ENCODE peak calls at places on chromosomes 13 and 19, in ten cellular contexts. One of them, this sample, is unnamed.

GRCh38 chr19:2824129-2824528 is 4.5 kb downstream of the ZNF554 start:
- DNase-seq in cardiac muscle cell: no peak
- DNase-seq in NCI-H2081: no peak
- DNase-seq in left colon: no peak
- DNase-seq in HCT116: no peak
- DNase-seq in G401: no peak
- DNase-seq in activated naive CD8-positive, alpha-beta T cell treated with anti-CD3 and anti-CD28 coated beads for 36 hours: no peak
- DNase-seq in heart right ventricle: no peak
- DNase-seq in A549: no peak
- DNase-seq in stimulated activated CD8-positive, alpha-beta memory T cell treated with anti-CD3 and anti-CD28 coated beads, Interleukin-7, amount 100 ng/mL, for 24 hours: no peak
- DNase-seq in this sample: no peak

GRCh38 chr19:3669134-3669436 is 31.2 kb downstream of the PIP5K1C start:
- DNase-seq in cardiac muscle cell: no peak
- DNase-seq in NCI-H2081: no peak
- DNase-seq in left colon: no peak
- DNase-seq in HCT116: no peak
- DNase-seq in G401: peak; percentile 28
- DNase-seq in activated naive CD8-positive, alpha-beta T cell treated with anti-CD3 and anti-CD28 coated beads for 36 hours: no peak
- DNase-seq in heart right ventricle: no peak
- DNase-seq in A549: no peak
- DNase-seq in stimulated activated CD8-positive, alpha-beta memory T cell treated with anti-CD3 and anti-CD28 coated beads, Interleukin-7, amount 100 ng/mL, for 24 hours: no peak
- DNase-seq in this sample: no peak

GRCh38 chr19:49690656-49691242 is at the start of gene CPT1C:
- DNase-seq in cardiac muscle cell: peak; percentile 83
- DNase-seq in NCI-H2081: peak; percentile 92
- DNase-seq in left colon: peak; percentile 76
- DNase-seq in HCT116: no peak
- DNase-seq in G401: peak; percentile 98
- DNase-seq in activated naive CD8-positive, alpha-beta T cell treated with anti-CD3 and anti-CD28 coated beads for 36 hours: peak; percentile 60
- DNase-seq in heart right ventricle: peak; percentile 87
- DNase-seq in A549: no peak
- DNase-seq in stimulated activated CD8-positive, alpha-beta memory T cell treated with anti-CD3 and anti-CD28 coated beads, Interleukin-7, amount 100 ng/mL, for 24 hours: peak; percentile 30
- DNase-seq in this sample: peak; percentile 51

GRCh38 chr19:4064551-4065260 is 2.0 kb downstream of the ZBTB7A start:
- DNase-seq in cardiac muscle cell: peak; percentile 43
- DNase-seq in NCI-H2081: peak; percentile 33
- DNase-seq in left colon: peak; percentile 74
- DNase-seq in HCT116: no peak
- DNase-seq in G401: no peak
- DNase-seq in activated naive CD8-positive, alpha-beta T cell treated with anti-CD3 and anti-CD28 coated beads for 36 hours: peak; percentile 54
- DNase-seq in heart right ventricle: peak; percentile 70
- DNase-seq in A549: no peak
- DNase-seq in stimulated activated CD8-positive, alpha-beta memory T cell treated with anti-CD3 and anti-CD28 coated beads, Interleukin-7, amount 100 ng/mL, for 24 hours: no peak
- DNase-seq in this sample: peak; percentile 41

GRCh38 chr13:101289764-101290163 is 126.5 kb downstream of the NALCN start:
- DNase-seq in cardiac muscle cell: peak; percentile 26
- DNase-seq in NCI-H2081: peak; percentile 75
- DNase-seq in left colon: no peak
- DNase-seq in HCT116: no peak
- DNase-seq in G401: no peak
- DNase-seq in activated naive CD8-positive, alpha-beta T cell treated with anti-CD3 and anti-CD28 coated beads for 36 hours: no peak
- DNase-seq in heart right ventricle: no peak
- DNase-seq in A549: no peak
- DNase-seq in stimulated activated CD8-positive, alpha-beta memory T cell treated with anti-CD3 and anti-CD28 coated beads, Interleukin-7, amount 100 ng/mL, for 24 hours: no peak
- DNase-seq in this sample: no peak

GRCh38 chr19:18519962-18520847 is 1.7 kb downstream of the ELL start:
- DNase-seq in cardiac muscle cell: peak; percentile 81
- DNase-seq in NCI-H2081: peak; percentile 7
- DNase-seq in left colon: peak; percentile 78
- DNase-seq in HCT116: peak; percentile 62
- DNase-seq in G401: peak; percentile 81
- DNase-seq in activated naive CD8-positive, alpha-beta T cell treated with anti-CD3 and anti-CD28 coated beads for 36 hours: peak; percentile 67
- DNase-seq in heart right ventricle: peak; percentile 53
- DNase-seq in A549: peak; percentile 53
- DNase-seq in stimulated activated CD8-positive, alpha-beta memory T cell treated with anti-CD3 and anti-CD28 coated beads, Interleukin-7, amount 100 ng/mL, for 24 hours: no peak
- DNase-seq in this sample: peak; percentile 39

GRCh38 chr13:95552208-95552538 is 347 bp upstream of the CLDN10 start:
- DNase-seq in cardiac muscle cell: no peak
- DNase-seq in NCI-H2081: no peak
- DNase-seq in left colon: no peak
- DNase-seq in HCT116: no peak
- DNase-seq in G401: no peak
- DNase-seq in activated naive CD8-positive, alpha-beta T cell treated with anti-CD3 and anti-CD28 coated beads for 36 hours: no peak
- DNase-seq in heart right ventricle: no peak
- DNase-seq in A549: no peak
- DNase-seq in stimulated activated CD8-positive, alpha-beta memory T cell treated with anti-CD3 and anti-CD28 coated beads, Interleukin-7, amount 100 ng/mL, for 24 hours: no peak
- DNase-seq in this sample: no peak

GRCh38 chr13:82747948-82748347 is 1134.3 kb downstream of the SLITRK1 start:
- DNase-seq in cardiac muscle cell: peak; percentile 2
- DNase-seq in NCI-H2081: no peak
- DNase-seq in left colon: no peak
- DNase-seq in HCT116: no peak
- DNase-seq in G401: no peak
- DNase-seq in activated naive CD8-positive, alpha-beta T cell treated with anti-CD3 and anti-CD28 coated beads for 36 hours: no peak
- DNase-seq in heart right ventricle: no peak
- DNase-seq in A549: no peak
- DNase-seq in stimulated activated CD8-positive, alpha-beta memory T cell treated with anti-CD3 and anti-CD28 coated beads, Interleukin-7, amount 100 ng/mL, for 24 hours: no peak
- DNase-seq in this sample: no peak

GRCh38 chr19:38384209-38385027 is 3.4 kb downstream of the GGN start:
- DNase-seq in cardiac muscle cell: no peak
- DNase-seq in NCI-H2081: no peak
- DNase-seq in left colon: no peak
- DNase-seq in HCT116: no peak
- DNase-seq in G401: peak; percentile 19
- DNase-seq in activated naive CD8-positive, alpha-beta T cell treated with anti-CD3 and anti-CD28 coated beads for 36 hours: no peak
- DNase-seq in heart right ventricle: no peak
- DNase-seq in A549: peak; percentile 93
- DNase-seq in stimulated activated CD8-positive, alpha-beta memory T cell treated with anti-CD3 and anti-CD28 coated beads, Interleukin-7, amount 100 ng/mL, for 24 hours: no peak
- DNase-seq in this sample: no peak

GRCh38 chr19:35959040-35959967 is 23.1 kb downstream of the LRFN3 start:
- DNase-seq in cardiac muscle cell: no peak
- DNase-seq in NCI-H2081: no peak
- DNase-seq in left colon: peak; percentile 40
- DNase-seq in HCT116: no peak
- DNase-seq in G401: no peak
- DNase-seq in activated naive CD8-positive, alpha-beta T cell treated with anti-CD3 and anti-CD28 coated beads for 36 hours: peak; percentile 77
- DNase-seq in heart right ventricle: no peak
- DNase-seq in A549: no peak
- DNase-seq in stimulated activated CD8-positive, alpha-beta memory T cell treated with anti-CD3 and anti-CD28 coated beads, Interleukin-7, amount 100 ng/mL, for 24 hours: peak; percentile 33
- DNase-seq in this sample: peak; percentile 75

GRCh38 chr13:23620613-23621315 is 50.6 kb downstream of the TNFRSF19 start:
- DNase-seq in cardiac muscle cell: no peak
- DNase-seq in NCI-H2081: no peak
- DNase-seq in left colon: no peak
- DNase-seq in HCT116: no peak
- DNase-seq in G401: no peak
- DNase-seq in activated naive CD8-positive, alpha-beta T cell treated with anti-CD3 and anti-CD28 coated beads for 36 hours: no peak
- DNase-seq in heart right ventricle: no peak
- DNase-seq in A549: no peak
- DNase-seq in stimulated activated CD8-positive, alpha-beta memory T cell treated with anti-CD3 and anti-CD28 coated beads, Interleukin-7, amount 100 ng/mL, for 24 hours: no peak
- DNase-seq in this sample: no peak

GRCh38 chr13:91133941-91134772 is 213.3 kb upstream of the MIR17HG start:
- DNase-seq in cardiac muscle cell: peak; percentile 80
- DNase-seq in NCI-H2081: peak; percentile 59
- DNase-seq in left colon: peak; percentile 20
- DNase-seq in HCT116: peak; percentile 45
- DNase-seq in G401: peak; percentile 51
- DNase-seq in activated naive CD8-positive, alpha-beta T cell treated with anti-CD3 and anti-CD28 coated beads for 36 hours: no peak
- DNase-seq in heart right ventricle: peak; percentile 48
- DNase-seq in A549: peak; percentile 18
- DNase-seq in stimulated activated CD8-positive, alpha-beta memory T cell treated with anti-CD3 and anti-CD28 coated beads, Interleukin-7, amount 100 ng/mL, for 24 hours: no peak
- DNase-seq in this sample: no peak

GRCh38 chr13:113951246-113951999 is 22.5 kb downstream of the C13orf46 start:
- DNase-seq in cardiac muscle cell: peak; percentile 89
- DNase-seq in NCI-H2081: no peak
- DNase-seq in left colon: peak; percentile 89
- DNase-seq in HCT116: peak; percentile 57
- DNase-seq in G401: peak; percentile 32
- DNase-seq in activated naive CD8-positive, alpha-beta T cell treated with anti-CD3 and anti-CD28 coated beads for 36 hours: peak; percentile 68
- DNase-seq in heart right ventricle: peak; percentile 83
- DNase-seq in A549: peak; percentile 61
- DNase-seq in stimulated activated CD8-positive, alpha-beta memory T cell treated with anti-CD3 and anti-CD28 coated beads, Interleukin-7, amount 100 ng/mL, for 24 hours: peak; percentile 12
- DNase-seq in this sample: no peak

GRCh38 chr13:24983094-24983493 is 112.8 kb upstream of the PABPC3 start:
- DNase-seq in cardiac muscle cell: no peak
- DNase-seq in NCI-H2081: no peak
- DNase-seq in left colon: no peak
- DNase-seq in HCT116: no peak
- DNase-seq in G401: no peak
- DNase-seq in activated naive CD8-positive, alpha-beta T cell treated with anti-CD3 and anti-CD28 coated beads for 36 hours: no peak
- DNase-seq in heart right ventricle: no peak
- DNase-seq in A549: no peak
- DNase-seq in stimulated activated CD8-positive, alpha-beta memory T cell treated with anti-CD3 and anti-CD28 coated beads, Interleukin-7, amount 100 ng/mL, for 24 hours: no peak
- DNase-seq in this sample: no peak

GRCh38 chr13:31154939-31155338 is 6.8 kb downstream of the HSPH1 start:
- DNase-seq in cardiac muscle cell: no peak
- DNase-seq in NCI-H2081: no peak
- DNase-seq in left colon: no peak
- DNase-seq in HCT116: no peak
- DNase-seq in G401: no peak
- DNase-seq in activated naive CD8-positive, alpha-beta T cell treated with anti-CD3 and anti-CD28 coated beads for 36 hours: no peak
- DNase-seq in heart right ventricle: no peak
- DNase-seq in A549: no peak
- DNase-seq in stimulated activated CD8-positive, alpha-beta memory T cell treated with anti-CD3 and anti-CD28 coated beads, Interleukin-7, amount 100 ng/mL, for 24 hours: no peak
- DNase-seq in this sample: no peak

GRCh38 chr13:67224148-67224846 is 5.8 kb downstream of the PCDH9 start:
- DNase-seq in cardiac muscle cell: peak; percentile 89
- DNase-seq in NCI-H2081: peak; percentile 78
- DNase-seq in left colon: peak; percentile 71
- DNase-seq in HCT116: peak; percentile 59
- DNase-seq in G401: peak; percentile 92
- DNase-seq in activated naive CD8-positive, alpha-beta T cell treated with anti-CD3 and anti-CD28 coated beads for 36 hours: peak; percentile 54
- DNase-seq in heart right ventricle: peak; percentile 66
- DNase-seq in A549: peak; percentile 24
- DNase-seq in stimulated activated CD8-positive, alpha-beta memory T cell treated with anti-CD3 and anti-CD28 coated beads, Interleukin-7, amount 100 ng/mL, for 24 hours: no peak
- DNase-seq in this sample: no peak

GRCh38 chr13:55302568-55302967 is 1838.2 kb upstream of the PRR20A start:
- DNase-seq in cardiac muscle cell: no peak
- DNase-seq in NCI-H2081: no peak
- DNase-seq in left colon: no peak
- DNase-seq in HCT116: no peak
- DNase-seq in G401: no peak
- DNase-seq in activated naive CD8-positive, alpha-beta T cell treated with anti-CD3 and anti-CD28 coated beads for 36 hours: no peak
- DNase-seq in heart right ventricle: no peak
- DNase-seq in A549: no peak
- DNase-seq in stimulated activated CD8-positive, alpha-beta memory T cell treated with anti-CD3 and anti-CD28 coated beads, Interleukin-7, amount 100 ng/mL, for 24 hours: no peak
- DNase-seq in this sample: no peak

GRCh38 chr13:46197299-46197975 is 14.3 kb upstream of the LRRC63 start:
- DNase-seq in cardiac muscle cell: no peak
- DNase-seq in NCI-H2081: no peak
- DNase-seq in left colon: no peak
- DNase-seq in HCT116: no peak
- DNase-seq in G401: no peak
- DNase-seq in activated naive CD8-positive, alpha-beta T cell treated with anti-CD3 and anti-CD28 coated beads for 36 hours: no peak
- DNase-seq in heart right ventricle: no peak
- DNase-seq in A549: no peak
- DNase-seq in stimulated activated CD8-positive, alpha-beta memory T cell treated with anti-CD3 and anti-CD28 coated beads, Interleukin-7, amount 100 ng/mL, for 24 hours: no peak
- DNase-seq in this sample: no peak

GRCh38 chr19:10872551-10873107 is 1.3 kb downstream of the CARM1 start:
- DNase-seq in cardiac muscle cell: no peak
- DNase-seq in NCI-H2081: no peak
- DNase-seq in left colon: no peak
- DNase-seq in HCT116: no peak
- DNase-seq in G401: no peak
- DNase-seq in activated naive CD8-positive, alpha-beta T cell treated with anti-CD3 and anti-CD28 coated beads for 36 hours: no peak
- DNase-seq in heart right ventricle: no peak
- DNase-seq in A549: no peak
- DNase-seq in stimulated activated CD8-positive, alpha-beta memory T cell treated with anti-CD3 and anti-CD28 coated beads, Interleukin-7, amount 100 ng/mL, for 24 hours: no peak
- DNase-seq in this sample: no peak

GRCh38 chr19:3983936-3984583 is 1.2 kb downstream of the EEF2 start:
- DNase-seq in cardiac muscle cell: peak; percentile 60
- DNase-seq in NCI-H2081: peak; percentile 25
- DNase-seq in left colon: peak; percentile 65
- DNase-seq in HCT116: no peak
- DNase-seq in G401: no peak
- DNase-seq in activated naive CD8-positive, alpha-beta T cell treated with anti-CD3 and anti-CD28 coated beads for 36 hours: no peak
- DNase-seq in heart right ventricle: no peak
- DNase-seq in A549: no peak
- DNase-seq in stimulated activated CD8-positive, alpha-beta memory T cell treated with anti-CD3 and anti-CD28 coated beads, Interleukin-7, amount 100 ng/mL, for 24 hours: no peak
- DNase-seq in this sample: no peak

GRCh38 chr19:3710265-3710812 is 2.2 kb downstream of the TJP3 start:
- DNase-seq in cardiac muscle cell: peak; percentile 68
- DNase-seq in NCI-H2081: no peak
- DNase-seq in left colon: peak; percentile 98
- DNase-seq in HCT116: peak; percentile 83
- DNase-seq in G401: no peak
- DNase-seq in activated naive CD8-positive, alpha-beta T cell treated with anti-CD3 and anti-CD28 coated beads for 36 hours: no peak
- DNase-seq in heart right ventricle: peak; percentile 58
- DNase-seq in A549: peak; percentile 82
- DNase-seq in stimulated activated CD8-positive, alpha-beta memory T cell treated with anti-CD3 and anti-CD28 coated beads, Interleukin-7, amount 100 ng/mL, for 24 hours: no peak
- DNase-seq in this sample: no peak

GRCh38 chr19:10295305-10295846 is 5.6 kb downstream of the ICAM5 start:
- DNase-seq in cardiac muscle cell: peak; percentile 56
- DNase-seq in NCI-H2081: no peak
- DNase-seq in left colon: peak; percentile 77
- DNase-seq in HCT116: no peak
- DNase-seq in G401: no peak
- DNase-seq in activated naive CD8-positive, alpha-beta T cell treated with anti-CD3 and anti-CD28 coated beads for 36 hours: peak; percentile 46
- DNase-seq in heart right ventricle: no peak
- DNase-seq in A549: no peak
- DNase-seq in stimulated activated CD8-positive, alpha-beta memory T cell treated with anti-CD3 and anti-CD28 coated beads, Interleukin-7, amount 100 ng/mL, for 24 hours: no peak
- DNase-seq in this sample: peak; percentile 49

GRCh38 chr19:50794074-50794777 is 4.0 kb downstream of the ACP4 start:
- DNase-seq in cardiac muscle cell: no peak
- DNase-seq in NCI-H2081: peak; percentile 47
- DNase-seq in left colon: peak; percentile 63
- DNase-seq in HCT116: no peak
- DNase-seq in G401: no peak
- DNase-seq in activated naive CD8-positive, alpha-beta T cell treated with anti-CD3 and anti-CD28 coated beads for 36 hours: peak; percentile 57
- DNase-seq in heart right ventricle: no peak
- DNase-seq in A549: peak; percentile 76
- DNase-seq in stimulated activated CD8-positive, alpha-beta memory T cell treated with anti-CD3 and anti-CD28 coated beads, Interleukin-7, amount 100 ng/mL, for 24 hours: no peak
- DNase-seq in this sample: no peak

GRCh38 chr13:103291693-103292572 is 225.7 kb upstream of the SLC10A2 start:
- DNase-seq in cardiac muscle cell: no peak
- DNase-seq in NCI-H2081: no peak
- DNase-seq in left colon: no peak
- DNase-seq in HCT116: no peak
- DNase-seq in G401: no peak
- DNase-seq in activated naive CD8-positive, alpha-beta T cell treated with anti-CD3 and anti-CD28 coated beads for 36 hours: no peak
- DNase-seq in heart right ventricle: no peak
- DNase-seq in A549: no peak
- DNase-seq in stimulated activated CD8-positive, alpha-beta memory T cell treated with anti-CD3 and anti-CD28 coated beads, Interleukin-7, amount 100 ng/mL, for 24 hours: no peak
- DNase-seq in this sample: no peak

GRCh38 chr19:29678484-29679106 is 13.3 kb downstream of the PLEKHF1 start:
- DNase-seq in cardiac muscle cell: no peak
- DNase-seq in NCI-H2081: no peak
- DNase-seq in left colon: no peak
- DNase-seq in HCT116: no peak
- DNase-seq in G401: peak; percentile 12
- DNase-seq in activated naive CD8-positive, alpha-beta T cell treated with anti-CD3 and anti-CD28 coated beads for 36 hours: no peak
- DNase-seq in heart right ventricle: peak; percentile 57
- DNase-seq in A549: no peak
- DNase-seq in stimulated activated CD8-positive, alpha-beta memory T cell treated with anti-CD3 and anti-CD28 coated beads, Interleukin-7, amount 100 ng/mL, for 24 hours: no peak
- DNase-seq in this sample: no peak

GRCh38 chr13:29621841-29622240 is 26.4 kb upstream of the SLC7A1 start:
- DNase-seq in cardiac muscle cell: no peak
- DNase-seq in NCI-H2081: no peak
- DNase-seq in left colon: no peak
- DNase-seq in HCT116: no peak
- DNase-seq in G401: no peak
- DNase-seq in activated naive CD8-positive, alpha-beta T cell treated with anti-CD3 and anti-CD28 coated beads for 36 hours: no peak
- DNase-seq in heart right ventricle: no peak
- DNase-seq in A549: no peak
- DNase-seq in stimulated activated CD8-positive, alpha-beta memory T cell treated with anti-CD3 and anti-CD28 coated beads, Interleukin-7, amount 100 ng/mL, for 24 hours: no peak
- DNase-seq in this sample: no peak

This sample was measured in T-helper 17 cell.